ENCODE peak calls at places on chromosomes 4 and X, in eight cellular contexts. S is SHP77 treated with DMSO at 0.1 percent for 48 hours, F is AG04450, G is foreskin keratinocyte, D is kidney, N is T-helper 2 cell, H is EL, Q is spleen. W is an unnamed sample.

GRCh38 chr4:120773641-120774040 is 148.9 kb downstream of the PRDM5 start:
- DNase-seq in F (no peak), D (no peak), G (no peak), H (no peak), S (no peak), Q (no peak), N (no peak), W (no peak)

GRCh38 chr4:7155611-7156071 is 36.7 kb upstream of the SORCS2 start:
- DNase-seq in F (no peak), G (peak), H (no peak), D (no peak), N (no peak), Q (peak), S (no peak), W (no peak)

GRCh38 chrX:45850775-45851433 is 650.2 kb upstream of the DIPK2B start:
- DNase-seq in S (no peak), N (no peak), Q (peak), H (peak), F (no peak), D (no peak), G (no peak), W (no peak)

GRCh38 chr4:23930750-23931488 is 41.1 kb upstream of the PPARGC1A start:
- DNase-seq in G (no peak), F (no peak), D (peak), N (no peak), S (no peak), H (no peak), Q (no peak), W (no peak)

GRCh38 chr4:185213341-185213740 is 3.9 kb downstream of the SNX25 start:
- DNase-seq in S (no peak), H (no peak), F (no peak), D (no peak), N (no peak), G (no peak), Q (no peak), W (no peak)

GRCh38 chr4:26457412-26457811 is 32.9 kb downstream of the CCKAR start:
- DNase-seq in N (no peak), D (no peak), Q (no peak), F (no peak), H (no peak), S (no peak), G (no peak), W (no peak)

GRCh38 chr4:185597532-185598188 is 62.4 kb upstream of the PDLIM3 start:
- DNase-seq in F (peak), G (peak), N (peak), D (peak), S (no peak), Q (peak), H (peak), W (peak)

GRCh38 chrX:48737213-48737938 is 24.2 kb upstream of the GLOD5 start:
- DNase-seq in N (peak), G (peak), S (peak), D (peak), F (peak), Q (peak), H (peak), W (peak)

GRCh38 chr4:43763029-43763610 is 685.5 kb downstream of the KCTD8 start:
- DNase-seq in G (no peak), Q (no peak), D (no peak), N (no peak), S (no peak), F (no peak), H (no peak), W (no peak)

GRCh38 chr4:25787891-25788331 is 74.9 kb downstream of the SEL1L3 start:
- DNase-seq in Q (no peak), D (no peak), H (no peak), N (no peak), F (no peak), S (no peak), G (peak), W (no peak)

GRCh38 chr4:14345356-14345775 is 656.9 kb upstream of the CPEB2 start:
- DNase-seq in D (no peak), F (no peak), S (no peak), G (peak), Q (no peak), H (peak), N (no peak), W (no peak)

GRCh38 chrX:41293269-41293668 is 40.7 kb upstream of the DDX3X start:
- DNase-seq in H (peak), D (no peak), Q (no peak), N (no peak), F (no peak), S (peak), G (no peak), W (no peak)

GRCh38 chr4:121272526-121272925 is 108.3 kb downstream of the QRFPR start:
- DNase-seq in F (peak), N (no peak), H (peak), Q (no peak), G (peak), S (no peak), D (no peak), W (no peak)

GRCh38 chr4:107531927-107532326 is 188.1 kb downstream of the PAPSS1 start:
- DNase-seq in G (no peak), N (no peak), S (no peak), D (no peak), Q (no peak), H (no peak), F (no peak), W (no peak)

GRCh38 chr4:7390906-7391636 is 43.7 kb downstream of the PSAPL1 start:
- DNase-seq in H (no peak), G (no peak), N (no peak), S (no peak), F (no peak), D (peak), Q (peak), W (no peak)

GRCh38 chrX:140343226-140343873 is 161.5 kb downstream of the SOX3 start:
- DNase-seq in F (no peak), H (peak), D (no peak), G (peak), N (no peak), S (no peak), Q (no peak), W (no peak)

GRCh38 chr4:107977966-107978705 is 11.6 kb upstream of the HADH start:
- DNase-seq in S (no peak), Q (no peak), H (no peak), N (no peak), G (no peak), D (no peak), F (no peak), W (no peak)